ENCODE peak calls at places on chromosome 12, in six cellular contexts. O, R, V, B, C and N are unnamed samples.
A peak's percentile ranks its signal among the peaks of the same experiment; 100 is the strongest.

GRCh38 chr12:46661161-46661845 is 164.5 kb downstream of the SLC38A4 start:
- DNase-seq in V (no peak), O (peak; percentile 75), B (no peak), C (no peak), R (peak; percentile 89), N (no peak)

GRCh38 chr12:50082644-50083043 is 2.5 kb upstream of the SMARCD1 start:
- DNase-seq in R (no peak), O (no peak), C (no peak), V (no peak), B (no peak), N (no peak)

GRCh38 chr12:55060470-55060869 is 40.7 kb downstream of the NEUROD4 start:
- DNase-seq in R (peak; percentile 92), O (no peak), C (no peak), V (no peak), B (no peak), N (no peak)

GRCh38 chr12:91951571-91951970 is 194.1 kb downstream of the BTG1 start:
- DNase-seq in C (no peak), R (no peak), B (no peak), O (no peak), V (no peak), N (no peak)

GRCh38 chr12:54033980-54034783 is 1.3 kb downstream of the HOXC5 start:
- DNase-seq in V (no peak), O (no peak), B (no peak), R (peak; percentile 37), C (no peak), N (no peak)

GRCh38 chr12:93191956-93192355 is 185.8 kb upstream of the NUDT4 start:
- DNase-seq in R (no peak), V (no peak), B (peak; percentile 44), O (no peak), C (no peak), N (no peak)

GRCh38 chr12:79546461-79547043 is 144.2 kb downstream of the PAWR start:
- DNase-seq in B (no peak), V (no peak), C (no peak), R (no peak), O (no peak), N (no peak)

GRCh38 chr12:49955899-49956662 is 5.5 kb downstream of the AQP2 start:
- DNase-seq in O (no peak), R (peak; percentile 46), C (no peak), V (no peak), B (no peak), N (no peak)

GRCh38 chr12:6929806-6930452 is 2.2 kb downstream of the ATN1 start:
- DNase-seq in B (no peak), C (no peak), V (no peak), O (no peak), R (no peak), N (no peak)

GRCh38 chr12:53343978-53344377 is 7.8 kb upstream of the SP7 start:
- DNase-seq in O (no peak), V (no peak), R (no peak), C (no peak), B (no peak), N (no peak)

GRCh38 chr12:54937376-54937775 is 47.2 kb downstream of the TESPA1 start:
- DNase-seq in B (no peak), R (no peak), O (no peak), C (no peak), V (no peak), N (no peak)

GRCh38 chr12:75853621-75854020 is 178.0 kb downstream of the PHLDA1 start:
- DNase-seq in V (no peak), R (peak; percentile 30), O (no peak), C (no peak), B (no peak), N (no peak)